ENCODE peak calls at places on chromosome 1, in six cellular contexts. P is right atrium auricular region; W is activated CD4-positive, alpha-beta T cell treated with anti-CD3 and anti-CD28 coated beads, Interleukin-2, amount 50 U/mL, for 1 hour; N is fibroblast of the conjunctiva; U is activated T-cell treated with anti-CD3 and anti-CD28 coated beads, Interleukin-2, amount 50 U/mL, for 24 hours; G is fibroblast of mammary gland. Q is an unnamed sample.

GRCh38 chr1:154141240-154141639 is 13.6 kb downstream of the NUP210L start:
- DNase-seq in P (no peak), N (no peak), G (peak), U (no peak), W (no peak), Q (peak)

GRCh38 chr1:64655861-64656260 is 89.0 kb upstream of the RAVER2 start:
- DNase-seq in N (no peak), W (no peak), G (no peak), P (no peak), U (no peak), Q (no peak)

GRCh38 chr1:172742599-172743500 is 83.9 kb downstream of the FASLG start:
- DNase-seq in U (no peak), G (peak), W (no peak), P (no peak), N (no peak), Q (peak)

GRCh38 chr1:222420621-222421020 is 127.3 kb downstream of the HHIPL2 start:
- DNase-seq in P (no peak), N (no peak), W (peak), G (no peak), U (no peak), Q (no peak)

GRCh38 chr1:219413523-219413922 is 199.4 kb downstream of the ZC3H11B start:
- DNase-seq in G (no peak), P (no peak), U (no peak), W (no peak), N (no peak), Q (no peak)

GRCh38 chr1:193211539-193211938 is 25.1 kb upstream of the B3GALT2 start:
- DNase-seq in P (no peak), G (peak), U (no peak), N (peak), W (no peak), Q (no peak)

GRCh38 chr1:75330633-75331032 is 196.4 kb downstream of the LHX8 start:
- DNase-seq in P (no peak), U (no peak), N (no peak), G (no peak), W (no peak), Q (no peak)

GRCh38 chr1:40047769-40048168 is 7.2 kb downstream of the CAP1 start:
- DNase-seq in U (no peak), G (no peak), W (no peak), N (no peak), P (no peak), Q (no peak)

GRCh38 chr1:12184008-12184681 is 17.4 kb downstream of the TNFRSF1B start:
- DNase-seq in G (peak), N (peak), U (no peak), W (no peak), P (peak), Q (no peak)

GRCh38 chr1:150072959-150073358 is 5.4 kb downstream of the VPS45 start:
- DNase-seq in G (peak), U (no peak), W (no peak), P (no peak), N (peak), Q (peak)